ENCODE peak calls at places on chromosome 9, in seven cellular contexts. One of them, this sample, is unnamed.
A peak's percentile ranks its signal among the peaks of the same experiment; 100 is the strongest.

GRCh38 chr9:36991516-36992134 is 42.4 kb downstream of the PAX5 start:
- ATAC-seq in left lung: peak; percentile 25
- ATAC-seq in K562: peak; percentile 67
- ATAC-seq in HepG2: no peak
- ATAC-seq in lung: no peak
- ATAC-seq in RWPE2: peak; percentile 24
- ATAC-seq in PC-3: no peak
- ATAC-seq in this sample: no peak

GRCh38 chr9:125534934-125535701 is 171.9 kb downstream of the MAPKAP1 start:
- ATAC-seq in left lung: no peak
- ATAC-seq in K562: no peak
- ATAC-seq in HepG2: no peak
- ATAC-seq in lung: no peak
- ATAC-seq in RWPE2: no peak
- ATAC-seq in PC-3: no peak
- ATAC-seq in this sample: no peak

GRCh38 chr9:80410106-80410505 is 838.3 kb downstream of the TLE4 start:
- ATAC-seq in left lung: no peak
- ATAC-seq in K562: no peak
- ATAC-seq in HepG2: no peak
- ATAC-seq in lung: no peak
- ATAC-seq in RWPE2: no peak
- ATAC-seq in PC-3: no peak
- ATAC-seq in this sample: no peak

GRCh38 chr9:21995652-21996275 is 1.2 kb downstream of the CDKN2B-AS1 start:
- ATAC-seq in left lung: peak; percentile 78
- ATAC-seq in K562: no peak
- ATAC-seq in HepG2: peak; percentile 78
- ATAC-seq in lung: peak; percentile 31
- ATAC-seq in RWPE2: peak; percentile 8
- ATAC-seq in PC-3: peak; percentile 2
- ATAC-seq in this sample: peak; percentile 46

GRCh38 chr9:98410185-98410697 is 154.8 kb upstream of the TBC1D2 start:
- ATAC-seq in left lung: peak; percentile 67
- ATAC-seq in K562: peak; percentile 98
- ATAC-seq in HepG2: peak; percentile 81
- ATAC-seq in lung: peak; percentile 19
- ATAC-seq in RWPE2: peak; percentile 36
- ATAC-seq in PC-3: no peak
- ATAC-seq in this sample: no peak

GRCh38 chr9:16243798-16244197 is 626.7 kb downstream of the BNC2 start:
- ATAC-seq in left lung: no peak
- ATAC-seq in K562: no peak
- ATAC-seq in HepG2: no peak
- ATAC-seq in lung: no peak
- ATAC-seq in RWPE2: peak; percentile 35
- ATAC-seq in PC-3: no peak
- ATAC-seq in this sample: no peak

GRCh38 chr9:104775574-104775936 is 11.6 kb downstream of the NIPSNAP3B start:
- ATAC-seq in left lung: no peak
- ATAC-seq in K562: peak; percentile 25
- ATAC-seq in HepG2: peak; percentile 12
- ATAC-seq in lung: no peak
- ATAC-seq in RWPE2: no peak
- ATAC-seq in PC-3: no peak
- ATAC-seq in this sample: no peak

GRCh38 chr9:133563286-133564213 is 29.0 kb downstream of the ADAMTSL2 start:
- ATAC-seq in left lung: no peak
- ATAC-seq in K562: peak; percentile 59
- ATAC-seq in HepG2: peak; percentile 22
- ATAC-seq in lung: no peak
- ATAC-seq in RWPE2: no peak
- ATAC-seq in PC-3: peak; percentile 59
- ATAC-seq in this sample: peak; percentile 72

GRCh38 chr9:77237896-77238295 is 60.6 kb downstream of the VPS13A start:
- ATAC-seq in left lung: no peak
- ATAC-seq in K562: no peak
- ATAC-seq in HepG2: no peak
- ATAC-seq in lung: no peak
- ATAC-seq in RWPE2: no peak
- ATAC-seq in PC-3: no peak
- ATAC-seq in this sample: no peak

GRCh38 chr9:3868012-3868411 is 342.2 kb upstream of the RFX3 start:
- ATAC-seq in left lung: no peak
- ATAC-seq in K562: no peak
- ATAC-seq in HepG2: no peak
- ATAC-seq in lung: no peak
- ATAC-seq in RWPE2: no peak
- ATAC-seq in PC-3: no peak
- ATAC-seq in this sample: no peak

GRCh38 chr9:89021154-89021803 is 30.0 kb downstream of the S1PR3 start:
- ATAC-seq in left lung: peak; percentile 46
- ATAC-seq in K562: no peak
- ATAC-seq in HepG2: no peak
- ATAC-seq in lung: peak; percentile 41
- ATAC-seq in RWPE2: peak; percentile 85
- ATAC-seq in PC-3: peak; percentile 92
- ATAC-seq in this sample: peak; percentile 68

GRCh38 chr9:111231801-111232580 is 98.0 kb downstream of the OR2K2 start:
- ATAC-seq in left lung: no peak
- ATAC-seq in K562: no peak
- ATAC-seq in HepG2: no peak
- ATAC-seq in lung: no peak
- ATAC-seq in RWPE2: no peak
- ATAC-seq in PC-3: no peak
- ATAC-seq in this sample: no peak

GRCh38 chr9:131889437-131890244 is 149.8 kb upstream of the RAPGEF1 start:
- ATAC-seq in left lung: no peak
- ATAC-seq in K562: no peak
- ATAC-seq in HepG2: no peak
- ATAC-seq in lung: no peak
- ATAC-seq in RWPE2: no peak
- ATAC-seq in PC-3: no peak
- ATAC-seq in this sample: no peak

GRCh38 chr9:113854310-113854709 is 21.8 kb upstream of the ZNF618 start:
- ATAC-seq in left lung: peak; percentile 97
- ATAC-seq in K562: no peak
- ATAC-seq in HepG2: peak; percentile 28
- ATAC-seq in lung: peak; percentile 57
- ATAC-seq in RWPE2: no peak
- ATAC-seq in PC-3: no peak
- ATAC-seq in this sample: no peak

GRCh38 chr9:113851359-113851758 is 24.8 kb upstream of the ZNF618 start:
- ATAC-seq in left lung: no peak
- ATAC-seq in K562: no peak
- ATAC-seq in HepG2: no peak
- ATAC-seq in lung: no peak
- ATAC-seq in RWPE2: no peak
- ATAC-seq in PC-3: no peak
- ATAC-seq in this sample: no peak

GRCh38 chr9:113857875-113858274 is 18.2 kb upstream of the ZNF618 start:
- ATAC-seq in left lung: peak; percentile 26
- ATAC-seq in K562: no peak
- ATAC-seq in HepG2: no peak
- ATAC-seq in lung: no peak
- ATAC-seq in RWPE2: no peak
- ATAC-seq in PC-3: no peak
- ATAC-seq in this sample: no peak

GRCh38 chr9:113851860-113852259 is 24.2 kb upstream of the ZNF618 start:
- ATAC-seq in left lung: no peak
- ATAC-seq in K562: no peak
- ATAC-seq in HepG2: no peak
- ATAC-seq in lung: no peak
- ATAC-seq in RWPE2: no peak
- ATAC-seq in PC-3: no peak
- ATAC-seq in this sample: no peak

DNA sequence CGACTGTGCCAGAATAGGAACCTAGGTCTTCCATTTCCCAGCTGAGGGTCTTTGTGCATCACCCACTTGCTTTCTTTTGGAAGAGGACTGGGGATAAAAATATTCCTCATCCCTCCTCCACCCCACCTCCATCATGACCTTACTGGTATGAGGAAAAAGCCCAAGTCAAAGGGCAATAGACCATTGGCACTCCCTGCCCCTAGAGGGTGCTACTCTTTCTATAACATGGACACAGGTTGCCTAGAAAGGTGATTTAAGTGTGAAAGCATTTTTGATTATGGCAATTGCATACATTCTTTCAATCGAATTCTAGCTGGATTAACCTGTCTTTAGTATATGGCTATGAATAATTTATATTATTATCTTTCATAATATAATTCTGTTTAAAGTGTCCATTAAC is 22.8 kb upstream of the ZNF618 start:
- ATAC-seq in left lung: peak; percentile 78
- ATAC-seq in K562: peak; percentile 77
- ATAC-seq in HepG2: peak; percentile 77
- ATAC-seq in lung: no peak
- ATAC-seq in RWPE2: no peak
- ATAC-seq in PC-3: no peak
- ATAC-seq in this sample: no peak
- TF ChIP-seq CTCF in left lung: peak; percentile 42
- TF ChIP-seq CTCF in K562: peak; percentile 47
- TF ChIP-seq CTCF in HepG2: peak; percentile 58
- TF ChIP-seq CTCF in lung: peak; percentile 22
- TF ChIP-seq CTCF in RWPE2: peak; percentile 43
- TF ChIP-seq CTCF in PC-3: peak; percentile 60
- TF ChIP-seq CTCF in this sample: peak; percentile 18

GRCh38 chr9:102862478-102862877 is 132.7 kb upstream of the CYLC2 start:
- ATAC-seq in left lung: no peak
- ATAC-seq in K562: no peak
- ATAC-seq in HepG2: no peak
- ATAC-seq in lung: no peak
- ATAC-seq in RWPE2: no peak
- ATAC-seq in PC-3: no peak
- ATAC-seq in this sample: no peak

DNA sequence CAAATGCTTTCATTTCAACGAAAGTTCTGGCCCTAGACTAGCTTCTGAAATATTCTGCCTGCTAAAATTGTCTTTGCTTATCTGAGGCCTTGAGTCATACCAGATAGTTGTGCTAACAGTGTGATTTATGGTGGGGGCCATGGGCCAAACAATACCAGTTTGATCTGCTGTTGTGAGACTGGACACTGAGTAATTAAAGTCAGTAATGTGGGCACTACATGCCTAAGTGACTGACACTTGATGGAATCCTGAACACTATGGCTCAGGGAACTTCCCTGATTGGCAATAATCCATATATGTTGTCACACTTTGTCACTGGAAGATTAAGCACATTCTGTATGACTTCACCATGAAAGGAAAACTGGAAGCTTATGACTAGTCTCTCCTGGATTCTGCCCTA is 127.6 kb upstream of the CYLC2 start:
- ATAC-seq in left lung: no peak
- ATAC-seq in K562: no peak
- ATAC-seq in HepG2: no peak
- ATAC-seq in lung: no peak
- ATAC-seq in RWPE2: peak; percentile 59
- ATAC-seq in PC-3: peak; percentile 18
- ATAC-seq in this sample: no peak
- H3K9me3 ChIP-seq in left lung: no peaks in the 10 kb centered on the region
- H3K9me3 ChIP-seq in K562: no peaks in the 10 kb centered on the region
- H3K9me3 ChIP-seq in HepG2: no peaks in the 10 kb centered on the region
- H3K9me3 ChIP-seq in lung: no peaks in the 10 kb centered on the region
- H3K9me3 ChIP-seq in RWPE2: no peaks in the 10 kb centered on the region
- H3K9me3 ChIP-seq in PC-3: no peaks in the 10 kb centered on the region
- H3K9me3 ChIP-seq in this sample: no peaks in the 10 kb centered on the region

GRCh38 chr9:76215066-76215465 is 179.2 kb downstream of the RFK start:
- ATAC-seq in left lung: peak; percentile 62
- ATAC-seq in K562: no peak
- ATAC-seq in HepG2: no peak
- ATAC-seq in lung: no peak
- ATAC-seq in RWPE2: peak; percentile 78
- ATAC-seq in PC-3: no peak
- ATAC-seq in this sample: no peak
- TF ChIP-seq CTCF in left lung: no peak
- TF ChIP-seq CTCF in K562: no peak
- TF ChIP-seq CTCF in HepG2: no peak
- TF ChIP-seq CTCF in lung: no peak
- TF ChIP-seq CTCF in RWPE2: no peak
- TF ChIP-seq CTCF in PC-3: no peak
- TF ChIP-seq CTCF in this sample: no peak

GRCh38 chr9:74407166-74407565 is 90.0 kb upstream of the RORB start:
- ATAC-seq in left lung: no peak
- ATAC-seq in K562: no peak
- ATAC-seq in HepG2: no peak
- ATAC-seq in lung: no peak
- ATAC-seq in RWPE2: no peak
- ATAC-seq in PC-3: no peak
- ATAC-seq in this sample: no peak

GRCh38 chr9:74404620-74405019 is 92.5 kb upstream of the RORB start:
- ATAC-seq in left lung: no peak
- ATAC-seq in K562: no peak
- ATAC-seq in HepG2: no peak
- ATAC-seq in lung: no peak
- ATAC-seq in RWPE2: no peak
- ATAC-seq in PC-3: no peak
- ATAC-seq in this sample: no peak
- H3K9me3 ChIP-seq in left lung: peaks cover 20% of the 10 kb centered on the region
- H3K9me3 ChIP-seq in K562: no peaks in the 10 kb centered on the region
- H3K9me3 ChIP-seq in HepG2: peaks cover 40% of the 10 kb centered on the region
- H3K9me3 ChIP-seq in lung: no peaks in the 10 kb centered on the region
- H3K9me3 ChIP-seq in RWPE2: peaks cover 2% of the 10 kb centered on the region
- H3K9me3 ChIP-seq in PC-3: no peaks in the 10 kb centered on the region
- H3K9me3 ChIP-seq in this sample: no peaks in the 10 kb centered on the region

GRCh38 chr9:68585034-68585761 is 44.5 kb upstream of the TMEM252 start:
- ATAC-seq in left lung: peak; percentile 12
- ATAC-seq in K562: peak; percentile 67
- ATAC-seq in HepG2: peak; percentile 68
- ATAC-seq in lung: no peak
- ATAC-seq in RWPE2: no peak
- ATAC-seq in PC-3: no peak
- ATAC-seq in this sample: no peak

DNA sequence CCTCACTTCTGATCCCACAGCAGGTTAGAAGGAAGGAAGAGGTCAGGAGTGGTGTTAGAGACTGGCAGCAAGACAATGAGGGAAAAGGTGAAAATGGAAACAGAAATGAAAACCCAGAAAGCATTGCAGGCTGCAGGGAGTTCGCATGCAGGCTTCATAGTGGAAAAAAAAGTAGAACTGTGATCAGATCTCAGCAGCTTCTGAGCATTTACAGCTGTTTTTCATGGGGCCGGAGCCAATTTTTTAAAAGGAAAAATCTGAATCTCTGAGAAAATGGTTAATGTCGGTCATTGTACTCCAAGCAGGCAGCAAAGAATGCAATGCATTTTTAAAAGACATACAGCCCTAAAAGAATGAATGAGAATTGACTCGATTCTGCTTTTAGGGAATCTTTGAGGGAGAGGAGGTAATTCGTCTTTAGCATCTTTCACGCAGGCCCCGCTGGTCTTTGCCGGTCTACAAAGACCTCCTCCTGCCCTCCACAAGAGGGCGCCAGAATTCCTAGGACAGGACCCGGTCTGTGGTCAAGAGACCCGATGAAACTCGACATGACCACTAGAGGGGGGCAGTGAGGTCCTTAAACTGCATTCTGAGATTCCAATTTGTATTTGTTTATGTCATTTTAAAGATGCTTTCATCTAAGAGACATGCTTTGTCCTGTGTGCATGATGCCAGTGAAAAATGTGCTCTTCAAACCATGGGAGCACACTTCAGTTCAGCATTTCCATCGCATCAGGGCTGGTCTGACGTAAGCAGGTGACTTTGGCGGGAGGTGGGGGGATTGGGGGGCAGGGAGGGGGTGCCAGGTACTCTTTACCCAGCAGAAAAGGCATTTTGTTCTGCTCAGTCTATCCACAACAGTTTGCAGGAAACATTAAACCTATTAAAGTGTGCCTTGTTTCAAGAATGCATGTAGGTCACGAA is 43.7 kb upstream of the TMEM252 start:
- ATAC-seq in left lung: peak; percentile 100
- ATAC-seq in K562: peak; percentile 98
- ATAC-seq in HepG2: peak; percentile 99
- ATAC-seq in lung: peak; percentile 97
- ATAC-seq in RWPE2: peak; percentile 91
- ATAC-seq in PC-3: peak; percentile 94
- ATAC-seq in this sample: peak; percentile 89
- TF ChIP-seq CTCF in left lung: peak; percentile 94
- TF ChIP-seq CTCF in K562: peak; percentile 98
- TF ChIP-seq CTCF in HepG2: peak; percentile 98
- TF ChIP-seq CTCF in lung: peak; percentile 99
- TF ChIP-seq CTCF in RWPE2: peak; percentile 98
- TF ChIP-seq CTCF in PC-3: peak; percentile 97
- TF ChIP-seq CTCF in this sample: peak; percentile 99